ENCODE peak calls at places on chromosome 11, in nine cellular contexts. T, D, B, U, K, M, Q, Y and N are unnamed samples.

GRCh38 chr11:127133061-127133460 is 132.5 kb upstream of the KIRREL3 start:
- DNase-seq in K (no peak), T (no peak), Y (no peak), U (no peak), D (no peak), M (no peak), B (no peak), Q (no peak), N (no peak)

GRCh38 chr11:17781221-17781620 is 46.6 kb downstream of the KCNC1 start:
- DNase-seq in Q (no peak), K (no peak), T (no peak), B (no peak), U (peak), Y (no peak), M (no peak), D (no peak), N (no peak)

GRCh38 chr11:27464155-27464759 is 8.3 kb downstream of the LGR4 start:
- DNase-seq in M (no peak), Q (no peak), T (no peak), U (no peak), K (no peak), Y (no peak), B (no peak), D (no peak), N (no peak)

GRCh38 chr11:101453682-101454081 is 130.1 kb downstream of the TRPC6 start:
- DNase-seq in M (no peak), B (no peak), Y (no peak), T (no peak), K (no peak), D (no peak), Q (no peak), U (no peak), N (no peak)

GRCh38 chr11:84720706-84721402 is 906.3 kb downstream of the DLG2 start:
- DNase-seq in T (peak), Y (peak), U (peak), K (peak), Q (no peak), D (peak), M (no peak), B (peak), N (peak)

GRCh38 chr11:69234740-69235710 is 58.9 kb upstream of the MYEOV start:
- DNase-seq in Q (no peak), U (peak), M (no peak), T (no peak), B (no peak), Y (no peak), D (no peak), K (no peak), N (no peak)

GRCh38 chr11:15472405-15472799 is 357.7 kb downstream of the INSC start:
- DNase-seq in K (no peak), Q (no peak), Y (no peak), T (peak), U (no peak), D (no peak), M (no peak), B (no peak), N (no peak)

GRCh38 chr11:66976048-66976467 is 954 bp downstream of the C11orf86 start:
- DNase-seq in K (no peak), B (peak), D (no peak), Q (no peak), M (no peak), U (no peak), T (peak), Y (no peak), N (no peak)

GRCh38 chr11:128628686-128629085 is 41.3 kb upstream of the ETS1 start:
- DNase-seq in K (no peak), Y (no peak), Q (no peak), T (no peak), D (no peak), U (no peak), M (no peak), B (no peak), N (no peak)

GRCh38 chr11:102553835-102554282 is 23.3 kb upstream of the MMP7 start:
- DNase-seq in Y (no peak), T (no peak), U (no peak), K (no peak), M (no peak), B (no peak), Q (no peak), D (no peak), N (no peak)
- H3K27ac ChIP-seq in Y (no peak), T (no peak), U (no peak), K (no peak), M (no peak), B (no peak), Q (no peak), D (peak), N (no peak)

DNA sequence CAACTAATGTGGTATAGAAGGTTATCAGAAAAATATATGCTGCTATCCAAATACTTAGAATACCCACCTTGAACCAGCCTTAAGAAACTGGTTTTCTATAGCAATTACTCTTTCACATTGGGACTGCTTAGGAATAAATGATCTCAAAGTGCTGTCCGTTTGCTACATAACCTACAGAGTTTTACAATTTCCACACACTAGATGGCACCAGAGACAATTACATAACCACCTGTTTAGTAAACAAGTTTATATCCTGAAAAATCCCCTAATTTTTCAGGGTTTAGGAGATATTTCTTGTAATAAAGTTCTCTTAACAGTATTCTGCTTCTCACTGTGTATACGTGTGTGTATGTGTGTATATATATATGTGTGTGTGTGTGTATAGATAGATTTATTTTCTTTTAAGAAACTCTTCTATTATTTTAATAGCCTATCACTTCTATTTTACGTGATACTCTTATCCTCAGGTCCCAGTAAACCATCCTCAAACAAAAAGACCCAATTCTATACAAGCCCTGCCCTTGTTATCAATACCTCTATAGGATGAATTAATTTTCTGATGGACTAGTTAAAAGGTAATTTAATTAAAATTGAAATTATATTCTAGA is 6.7 kb upstream of the OR5I1 start:
- DNase-seq in K (no peak), Q (no peak), U (no peak), T (peak), Y (no peak), D (no peak), M (no peak), B (peak), N (no peak)
- TF ChIP-seq CTCF in K (peak), Q (peak), U (no peak), T (peak), Y (peak), D (peak), M (no peak), B (peak), N (peak)

GRCh38 chr11:93432247-93432646 is 101.7 kb downstream of the DEUP1 start:
- DNase-seq in K (no peak), U (no peak), Y (no peak), M (no peak), B (no peak), T (no peak), D (no peak), Q (no peak), N (no peak)
- H3K4me3 ChIP-seq in K (no peak), U (no peak), Y (no peak), M (no peak), B (no peak), T (no peak), D (no peak), Q (no peak), N (no peak)

DNA sequence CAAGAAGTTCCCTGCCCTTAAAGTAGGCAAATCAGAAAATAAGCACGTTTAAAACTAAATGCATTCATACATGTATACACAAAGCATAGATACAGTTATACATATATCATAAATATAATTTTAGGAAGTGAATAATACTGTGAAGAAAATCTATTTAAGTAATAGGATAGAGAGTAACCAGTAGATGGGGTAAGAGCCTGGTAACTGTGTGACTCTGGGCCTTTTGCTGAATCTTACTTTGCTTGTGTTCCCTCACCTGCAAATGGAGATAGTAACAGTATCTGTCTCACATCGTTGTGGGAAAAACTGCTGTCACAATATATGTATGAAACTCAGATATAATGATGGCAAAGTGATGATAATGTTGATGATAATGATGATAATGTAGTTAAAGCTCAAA is 29.9 kb downstream of the MS4A2 start:
- DNase-seq in T (no peak), M (no peak), K (no peak), D (no peak), Y (no peak), Q (no peak), B (no peak), U (no peak), N (no peak)
- H3K27ac ChIP-seq in T (no peak), M (no peak), K (no peak), D (no peak), Y (no peak), Q (no peak), B (no peak), U (no peak), N (no peak)

GRCh38 chr11:94322501-94322900 is 18.1 kb downstream of the IZUMO1R start:
- DNase-seq in B (no peak), K (no peak), T (no peak), D (no peak), M (no peak), Q (no peak), U (no peak), Y (no peak), N (no peak)

GRCh38 chr11:94329501-94329900 is 25.1 kb downstream of the IZUMO1R start:
- DNase-seq in Q (no peak), B (no peak), U (no peak), M (no peak), K (no peak), Y (no peak), T (no peak), D (no peak), N (no peak)

GRCh38 chr11:94328587-94329080 is 24.3 kb downstream of the IZUMO1R start:
- DNase-seq in Y (no peak), Q (no peak), M (no peak), K (no peak), T (no peak), B (no peak), D (no peak), U (no peak), N (no peak)

GRCh38 chr11:94326947-94327346 is 22.6 kb downstream of the IZUMO1R start:
- DNase-seq in M (no peak), T (no peak), Q (no peak), B (no peak), U (no peak), D (no peak), Y (no peak), K (no peak), N (no peak)

DNA sequence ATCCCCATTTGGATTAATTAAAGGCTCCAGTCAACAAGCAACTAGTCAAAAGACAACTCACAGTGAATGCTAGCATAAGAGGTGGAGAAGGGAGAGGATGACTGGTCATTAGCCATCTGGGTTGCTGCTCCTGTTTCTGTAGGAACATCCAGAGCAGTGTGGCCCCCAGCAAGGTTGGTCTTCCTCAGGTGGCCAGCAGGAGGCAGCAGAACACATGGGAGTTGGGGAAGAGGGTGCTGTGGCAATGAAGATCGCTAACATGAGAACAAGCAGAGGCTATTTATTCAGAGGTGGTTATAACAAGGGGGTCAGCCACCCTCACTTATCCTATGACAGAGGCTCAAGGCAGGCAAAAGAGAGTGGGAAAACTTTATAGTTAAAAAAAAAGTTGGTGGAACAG is 21.3 kb downstream of the IZUMO1R start:
- DNase-seq in Y (no peak), B (peak), D (no peak), U (no peak), K (no peak), Q (no peak), M (no peak), T (peak), N (no peak)
- TF ChIP-seq CTCF in Y (no peak), B (peak), D (peak), U (no peak), K (no peak), Q (peak), M (no peak), T (peak), N (no peak)

DNA sequence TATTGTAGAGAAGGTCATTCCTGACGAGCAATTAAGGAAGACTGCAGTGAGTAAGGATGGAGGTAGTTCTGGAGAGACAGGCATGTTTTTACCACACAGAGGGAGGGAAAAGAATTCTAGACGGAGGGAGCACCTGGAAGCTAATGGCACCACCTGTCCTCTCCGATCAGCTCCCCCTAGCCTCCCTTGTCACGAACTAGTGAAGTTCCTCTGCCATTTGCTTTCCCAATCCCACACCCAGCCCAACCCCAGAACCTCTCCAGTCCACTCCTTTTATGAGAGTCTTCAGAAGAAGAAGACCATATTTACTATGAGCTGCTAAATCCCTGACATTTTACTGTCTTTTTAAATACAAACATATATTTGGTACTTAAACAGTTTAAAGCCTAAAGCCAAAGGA is 46.0 kb upstream of the HSPA8 start:
- DNase-seq in T (no peak), U (no peak), D (no peak), M (no peak), Y (no peak), B (no peak), Q (no peak), K (no peak), N (no peak)
- H3K4me3 ChIP-seq in T (no peak), U (no peak), D (no peak), M (no peak), Y (no peak), B (no peak), Q (no peak), K (no peak), N (no peak)

DNA sequence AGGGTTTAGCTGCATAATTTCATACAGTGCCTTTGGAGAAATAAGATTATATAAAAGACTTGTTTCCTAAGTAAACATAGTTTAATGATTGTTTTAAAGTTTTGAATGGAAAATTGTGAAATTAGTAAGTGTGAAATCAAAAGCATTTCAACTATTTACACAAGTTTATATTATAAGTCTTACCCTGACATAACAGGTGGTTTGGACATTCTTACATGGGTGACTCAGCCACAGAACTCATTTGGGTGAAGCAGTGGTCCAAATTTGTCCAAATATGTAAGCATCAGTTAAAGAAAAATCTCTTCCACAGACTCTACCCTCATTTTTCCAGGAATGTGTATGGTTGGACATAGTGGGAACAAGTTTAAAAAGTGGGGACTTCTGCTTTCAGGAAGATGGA is 68.0 kb downstream of the USP47 start:
- DNase-seq in T (no peak), B (no peak), D (no peak), Y (no peak), Q (peak), M (no peak), K (no peak), U (no peak), N (no peak)
- H3K27ac ChIP-seq in T (no peak), B (no peak), D (no peak), Y (no peak), Q (peak), M (peak), K (no peak), U (peak), N (no peak)